ENCODE peak calls at places on chromosomes 11 and 22, in eight cellular contexts. P is neural progenitor cell, H is lower leg skin, T is colonic mucosa, Z is AG04449, G is tibial artery, M is transverse colon, S is adrenal gland. J is an unnamed sample.
A peak's percentile ranks its signal among the peaks of the same experiment; 100 is the strongest.

GRCh38 chr22:47647181-47647580 is 884.7 kb downstream of the TBC1D22A start:
- DNase-seq in M (no peak), Z (no peak), T (no peak), G (no peak), H (no peak), S (no peak), P (no peak), J (no peak)

GRCh38 chr11:67278939-67279588 is 10.0 kb upstream of the ANKRD13D start:
- DNase-seq in M (no peak), S (no peak), H (no peak), P (no peak), G (no peak), T (no peak), Z (no peak), J (no peak)

GRCh38 chr22:32469799-32470212 is 4.8 kb upstream of the FBXO7 start:
- DNase-seq in G (no peak), S (peak; percentile 76), Z (peak; percentile 60), T (no peak), H (peak; percentile 51), P (no peak), M (peak; percentile 10), J (peak; percentile 37)

GRCh38 chr11:65301491-65302329 is 13.0 kb upstream of the CDC42EP2 start:
- DNase-seq in G (no peak), M (peak; percentile 31), Z (no peak), P (peak; percentile 78), H (no peak), S (no peak), T (no peak), J (no peak)

GRCh38 chr22:26479043-26479791 is 4.4 kb downstream of the HPS4 start:
- DNase-seq in S (no peak), P (no peak), T (no peak), Z (no peak), M (no peak), H (no peak), G (no peak), J (no peak)

GRCh38 chr11:16778286-16778685 is 39.8 kb downstream of the C11orf58 start:
- DNase-seq in G (no peak), M (no peak), T (no peak), H (no peak), Z (no peak), S (no peak), P (no peak), J (no peak)

GRCh38 chr11:13343931-13344717 is 66.5 kb downstream of the BMAL1 start:
- DNase-seq in P (peak; percentile 79), H (peak; percentile 68), M (peak; percentile 79), G (peak; percentile 64), Z (no peak), T (peak; percentile 75), S (peak; percentile 78), J (peak; percentile 23)

GRCh38 chr11:134341805-134342571 is 10.2 kb downstream of the GLB1L2 start:
- DNase-seq in P (no peak), S (no peak), M (no peak), H (no peak), G (no peak), T (no peak), Z (no peak), J (no peak)

GRCh38 chr22:23153994-23154393 is 8.7 kb downstream of the RAB36 start:
- DNase-seq in P (no peak), T (no peak), S (no peak), Z (no peak), G (no peak), M (no peak), H (no peak), J (no peak)

GRCh38 chr22:36425977-36426523 is 38.3 kb upstream of the MYH9 start:
- DNase-seq in H (no peak), M (no peak), T (peak; percentile 44), S (peak; percentile 48), P (peak; percentile 49), Z (no peak), G (peak; percentile 28), J (no peak)

GRCh38 chr11:31557991-31558390 is 48.4 kb downstream of the ELP4 start:
- DNase-seq in S (no peak), H (no peak), M (no peak), Z (no peak), P (peak; percentile 13), G (no peak), T (no peak), J (no peak)

GRCh38 chr11:9943346-9944110 is 279.7 kb downstream of the SWAP70 start:
- DNase-seq in S (no peak), G (no peak), T (no peak), P (no peak), H (peak; percentile 51), M (no peak), Z (peak; percentile 94), J (peak; percentile 96)

GRCh38 chr22:41092847-41093371 is 517 bp downstream of the EP300 start:
- DNase-seq in P (peak; percentile 58), M (peak; percentile 47), S (peak; percentile 52), T (peak; percentile 44), H (no peak), G (no peak), Z (no peak), J (no peak)

GRCh38 chr11:61148016-61148640 is 13.1 kb downstream of the VPS37C start:
- DNase-seq in H (no peak), T (no peak), G (no peak), P (peak; percentile 35), S (no peak), Z (no peak), M (no peak), J (no peak)

GRCh38 chr11:69055598-69056516 is 7.1 kb downstream of the TPCN2 start:
- DNase-seq in G (peak; percentile 59), M (peak; percentile 73), S (peak; percentile 46), T (no peak), Z (no peak), H (peak; percentile 50), P (no peak), J (no peak)

GRCh38 chr22:36899498-36899897 is 13.9 kb upstream of the CSF2RB start:
- DNase-seq in S (no peak), T (no peak), M (no peak), H (no peak), P (no peak), Z (no peak), G (no peak), J (no peak)

GRCh38 chr11:18243783-18244362 is 4.6 kb downstream of the SAA2 start:
- DNase-seq in Z (peak; percentile 19), P (peak; percentile 80), T (peak; percentile 76), G (peak; percentile 42), S (peak; percentile 72), H (peak; percentile 45), M (peak; percentile 70), J (peak; percentile 38)

GRCh38 chr11:74677131-74677530 is 54.1 kb downstream of the CHRDL2 start:
- DNase-seq in S (no peak), G (no peak), Z (no peak), P (no peak), M (no peak), T (peak; percentile 2), H (no peak), J (no peak)

GRCh38 chr11:76615950-76616349 is 54.6 kb downstream of the LRRC32 start:
- DNase-seq in M (peak; percentile 79), G (peak; percentile 75), T (peak; percentile 80), Z (no peak), S (peak; percentile 62), H (no peak), P (no peak), J (no peak)

GRCh38 chr11:72871089-72871488 is 56.9 kb downstream of the ATG16L2 start:
- DNase-seq in T (no peak), P (no peak), Z (no peak), M (no peak), H (no peak), G (no peak), S (no peak), J (no peak)

GRCh38 chr22:17969732-17970131 is 54.6 kb downstream of the MICAL3 start:
- DNase-seq in G (no peak), M (no peak), P (no peak), H (no peak), S (peak; percentile 62), T (no peak), Z (peak; percentile 96), J (peak; percentile 69)

GRCh38 chr11:100536979-100537378 is 150.1 kb upstream of the ARHGAP42 start:
- DNase-seq in H (no peak), G (no peak), P (no peak), Z (no peak), M (no peak), S (no peak), T (no peak), J (no peak)

GRCh38 chr11:114684636-114685035 is 6.3 kb downstream of the NXPE2 start:
- DNase-seq in M (no peak), G (no peak), H (no peak), T (no peak), P (no peak), Z (no peak), S (no peak), J (no peak)

GRCh38 chr11:69337211-69337721 is 43.3 kb downstream of the MYEOV start:
- DNase-seq in S (no peak), P (no peak), M (peak; percentile 70), G (no peak), H (no peak), Z (no peak), T (peak; percentile 71), J (no peak)

GRCh38 chr11:889686-890475 is 20.7 kb downstream of the CHID1 start:
- DNase-seq in S (no peak), M (no peak), T (no peak), G (no peak), Z (no peak), P (peak; percentile 35), H (no peak), J (no peak)
- TF ChIP-seq CTCF in S (no peak), M (no peak), T (no peak), G (no peak), Z (no peak), P (peak; percentile 10), H (no peak), J (no peak)

GRCh38 chr11:56396047-56396446 is 16.4 kb upstream of the OR5AL1 start:
- DNase-seq in H (no peak), Z (no peak), M (no peak), P (peak; percentile 12), T (no peak), G (no peak), S (no peak), J (no peak)
- TF ChIP-seq CTCF in H (no peak), Z (no peak), M (no peak), P (peak; percentile 38), T (no peak), G (no peak), S (no peak), J (no peak)

GRCh38 chr11:1277936-1278512 is 31.4 kb downstream of the TOLLIP start:
- DNase-seq in T (no peak), G (no peak), S (no peak), H (no peak), M (no peak), Z (no peak), P (no peak), J (no peak)
- TF ChIP-seq CTCF in T (no peak), G (no peak), S (no peak), H (no peak), M (no peak), Z (no peak), P (no peak), J (no peak)

GRCh38 chr11:24687748-24688147 is 190.9 kb downstream of the LUZP2 start:
- DNase-seq in M (no peak), G (no peak), T (no peak), S (no peak), Z (no peak), P (no peak), H (no peak), J (no peak)
- TF ChIP-seq CTCF in M (no peak), G (no peak), T (no peak), S (no peak), Z (no peak), P (no peak), H (no peak), J (no peak)

GRCh38 chr22:22109693-22110466 is 127.3 kb upstream of the TOP3B start:
- DNase-seq in M (no peak), H (no peak), P (no peak), S (no peak), T (no peak), G (no peak), Z (no peak), J (no peak)
- TF ChIP-seq CTCF in M (no peak), H (no peak), P (peak; percentile 40), S (no peak), T (no peak), G (no peak), Z (no peak), J (no peak)